ENCODE peak calls at places on chromosomes 6 and 20, in eight cellular contexts. D is spleen, X is IMR-90, Z is uterus, H is K562, B is adrenal gland, S is HCT116, E is H1. J is an unnamed sample. For H3K4me1, the result is how much of the 10 kb centered on the place peaks cover.

GRCh38 chr6:54427396-54427910 is 119.2 kb downstream of the TINAG start:
- DNase-seq in D (no peak), X (peak), Z (no peak), H (no peak), B (no peak), S (no peak), E (no peak), J (no peak)

GRCh38 chr6:54031194-54031593 is 80.0 kb upstream of the MLIP start:
- DNase-seq in D (no peak), X (no peak), Z (no peak), H (no peak), B (peak), S (no peak), E (no peak), J (no peak)

GRCh38 chr6:75802366-75802765 is 53.3 kb downstream of the MYO6 start:
- DNase-seq in D (no peak), X (peak), Z (no peak), H (no peak), B (no peak), S (peak), E (no peak), J (no peak)

GRCh38 chr6:31922942-31923341 is 4.6 kb upstream of the C2 start:
- DNase-seq in D (peak), X (no peak), Z (no peak), H (no peak), B (peak), S (peak), E (no peak), J (peak)

GRCh38 chr6:8382434-8382833 is 52.9 kb downstream of the SLC35B3 start:
- DNase-seq in D (no peak), X (no peak), Z (no peak), H (no peak), B (no peak), S (no peak), E (no peak), J (no peak)

GRCh38 chr20:16865406-16865805 is 117.2 kb downstream of the OTOR start:
- DNase-seq in D (no peak), X (no peak), Z (no peak), H (no peak), B (no peak), S (no peak), E (no peak), J (no peak)

GRCh38 chr6:15242937-15243614 is 2.8 kb upstream of the JARID2 start:
- DNase-seq in D (peak), X (no peak), Z (no peak), H (no peak), B (no peak), S (no peak), E (no peak), J (no peak)

GRCh38 chr6:33417127-33417902 is 592 bp downstream of the CUTA start:
- DNase-seq in D (peak), X (peak), Z (no peak), H (no peak), B (peak), S (no peak), E (no peak), J (no peak)

GRCh38 chr20:17036546-17036945 is 190.3 kb upstream of the PCSK2 start:
- DNase-seq in D (no peak), X (peak), Z (no peak), H (no peak), B (no peak), S (no peak), E (no peak), J (no peak)

GRCh38 chr6:81995548-81996289 is 243.2 kb upstream of the TENT5A start:
- DNase-seq in D (no peak), X (peak), Z (no peak), H (no peak), B (no peak), S (no peak), E (no peak), J (no peak)

GRCh38 chr6:2674857-2675256 is 75.9 kb downstream of the MYLK4 start:
- DNase-seq in D (no peak), X (no peak), Z (no peak), H (no peak), B (no peak), S (no peak), E (no peak), J (no peak)

GRCh38 chr20:63132131-63132714 is 83.7 kb downstream of the YTHDF1 start:
- DNase-seq in D (peak), X (no peak), Z (no peak), H (no peak), B (no peak), S (no peak), E (no peak), J (no peak)

GRCh38 chr6:110180228-110181008 is at the start of gene CDC40:
- DNase-seq in D (peak), X (no peak), Z (peak), H (peak), B (peak), S (no peak), E (no peak), J (peak)

GRCh38 chr6:82589509-82590206 is 226.0 kb downstream of the TPBG start:
- DNase-seq in D (no peak), X (peak), Z (no peak), H (no peak), B (no peak), S (peak), E (peak), J (no peak)

GRCh38 chr20:62064788-62065668 is 653 bp downstream of the TAF4 start:
- DNase-seq in D (peak), X (no peak), Z (no peak), H (peak), B (no peak), S (no peak), E (no peak), J (no peak)

GRCh38 chr20:62063981-62064787 is 1.5 kb downstream of the TAF4 start:
- DNase-seq in D (peak), X (no peak), Z (no peak), H (peak), B (peak), S (no peak), E (no peak), J (peak)

GRCh38 chr20:62066983-62067433 is 1.3 kb upstream of the TAF4 start:
- DNase-seq in D (peak), X (no peak), Z (no peak), H (peak), B (no peak), S (no peak), E (no peak), J (peak)

GRCh38 chr20:62066339-62066982 is 780 bp upstream of the TAF4 start:
- DNase-seq in D (peak), X (no peak), Z (peak), H (peak), B (peak), S (no peak), E (peak), J (peak)

DNA sequence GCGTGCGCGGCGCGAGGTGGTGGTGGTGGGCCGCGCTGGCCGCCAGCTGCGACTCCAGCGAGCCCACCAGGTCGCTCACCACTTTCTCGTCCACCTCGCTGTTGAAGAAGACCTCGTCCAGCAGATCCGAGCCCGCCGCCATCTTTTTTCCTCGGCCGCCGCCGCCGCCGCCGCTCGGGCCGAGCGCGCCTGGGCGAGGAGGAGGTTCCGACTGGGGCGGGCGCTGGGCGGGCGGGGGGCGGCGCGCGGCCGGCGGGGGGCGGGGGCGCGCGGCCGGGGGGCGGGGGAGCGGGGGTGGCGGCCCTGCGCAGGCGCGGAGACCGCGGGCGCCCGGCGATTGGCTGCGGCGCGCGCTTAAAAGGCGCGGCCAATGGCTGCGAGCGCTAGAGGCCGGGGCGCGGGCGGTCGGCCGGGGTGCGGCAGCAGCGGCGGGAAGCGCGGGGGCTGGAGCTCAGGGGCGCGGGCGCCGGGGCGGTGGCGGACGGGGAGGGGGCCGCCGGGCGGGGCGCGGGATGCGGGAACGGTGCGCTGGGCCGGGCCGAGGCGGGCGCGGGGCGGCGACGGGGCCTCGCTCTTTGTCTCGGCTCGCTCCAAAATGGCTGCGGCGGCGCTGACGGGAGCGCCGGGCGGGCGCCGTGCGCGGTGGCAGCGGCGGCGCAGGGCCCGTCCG is at the start of gene TAF4:
- DNase-seq in D (peak), X (peak), Z (peak), H (peak), B (peak), S (no peak), E (no peak), J (peak)
- TF ChIP-seq POLR2A in D (peak), X (peak), Z (peak), H (peak), B (peak), S (peak), E (peak), J (peak)

GRCh38 chr6:123224077-123224476 is 228.0 kb downstream of the CLVS2 start:
- DNase-seq in D (no peak), X (no peak), Z (no peak), H (no peak), B (no peak), S (no peak), E (no peak), J (no peak)
- H3K4me1 ChIP-seq in D (under half), X (under half), Z (under half), H (under half), B (under half), S (under half), E (under half), J (under half)

GRCh38 chr20:59006864-59007757 is at the start of gene CTSZ:
- DNase-seq in D (peak), X (no peak), Z (peak), H (peak), B (no peak), S (no peak), E (no peak), J (no peak)
- TF ChIP-seq POLR2A in D (no peak), X (peak), Z (no peak), H (no peak), B (peak), S (peak), E (no peak), J (no peak)

GRCh38 chr20:13125486-13125885 is 95.6 kb upstream of the ISM1 start:
- DNase-seq in D (no peak), X (no peak), Z (no peak), H (no peak), B (no peak), S (no peak), E (no peak), J (no peak)

GRCh38 chr20:13128173-13128572 is 92.9 kb upstream of the ISM1 start:
- DNase-seq in D (no peak), X (no peak), Z (no peak), H (no peak), B (no peak), S (no peak), E (no peak), J (no peak)

GRCh38 chr20:13130100-13130706 is 90.9 kb upstream of the ISM1 start:
- DNase-seq in D (no peak), X (no peak), Z (no peak), H (no peak), B (no peak), S (no peak), E (no peak), J (no peak)

GRCh38 chr20:13131688-13132087 is 89.4 kb upstream of the ISM1 start:
- DNase-seq in D (no peak), X (no peak), Z (no peak), H (no peak), B (no peak), S (no peak), E (no peak), J (no peak)

DNA sequence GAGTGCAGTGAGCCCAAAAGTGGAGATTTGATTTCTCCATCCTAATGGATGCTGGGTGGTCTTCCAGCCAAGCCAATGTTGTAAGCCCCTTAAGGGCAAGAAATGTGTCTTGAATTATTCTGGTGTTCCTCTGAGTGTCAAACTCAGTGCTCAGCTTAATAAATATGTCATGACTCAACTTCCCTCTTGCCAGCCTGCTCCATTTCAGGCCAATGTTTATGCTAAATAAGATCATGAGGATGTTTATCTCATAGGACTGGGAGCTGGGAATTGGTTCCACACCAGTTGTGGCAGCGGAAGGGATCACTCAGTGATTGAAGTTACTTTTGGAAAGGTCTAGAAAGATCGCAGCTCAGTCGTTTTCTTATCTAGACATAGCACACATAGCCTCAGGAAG is 90.4 kb upstream of the ISM1 start:
- DNase-seq in D (no peak), X (peak), Z (no peak), H (no peak), B (no peak), S (no peak), E (no peak), J (no peak)
- H3K4me1 ChIP-seq in D (under half), X (under half), Z (under half), H (under half), B (under half), S (under half), E (under half), J (under half)

GRCh38 chr6:70281923-70282902 is 20.7 kb downstream of the COL9A1 start:
- DNase-seq in D (peak), X (no peak), Z (no peak), H (peak), B (no peak), S (no peak), E (peak), J (no peak)

GRCh38 chr6:70277480-70277879 is 25.4 kb downstream of the COL9A1 start:
- DNase-seq in D (no peak), X (peak), Z (no peak), H (no peak), B (no peak), S (no peak), E (no peak), J (no peak)

GRCh38 chr6:70282906-70283461 is 19.9 kb downstream of the COL9A1 start:
- DNase-seq in D (peak), X (no peak), Z (no peak), H (no peak), B (no peak), S (no peak), E (peak), J (no peak)

DNA sequence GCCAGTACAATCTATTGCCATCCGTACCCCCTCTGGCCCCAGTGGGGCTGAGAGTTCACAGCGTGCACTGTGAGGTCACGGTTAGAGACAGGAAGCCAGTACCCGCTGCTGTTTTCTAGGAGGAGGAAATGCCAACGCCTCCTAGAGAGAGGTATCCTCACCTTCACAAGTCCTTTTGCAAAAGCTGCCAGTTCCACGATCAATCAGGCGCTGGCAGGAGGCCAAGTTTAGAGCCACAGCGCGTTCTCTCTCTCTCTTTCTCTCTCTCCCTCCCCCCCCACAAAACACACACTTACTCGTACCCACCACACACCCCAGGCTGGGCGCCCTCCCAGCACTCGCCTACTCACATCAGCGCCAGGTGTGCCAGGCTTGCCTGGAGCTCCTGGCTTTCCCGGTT is 22.4 kb downstream of the COL9A1 start:
- DNase-seq in D (peak), X (no peak), Z (no peak), H (no peak), B (no peak), S (no peak), E (no peak), J (no peak)
- TF ChIP-seq POLR2A in D (no peak), X (no peak), Z (no peak), H (no peak), B (no peak), S (no peak), E (no peak), J (no peak)

GRCh38 chr6:141335889-141336288 is 796.8 kb upstream of the GJE1 start:
- DNase-seq in D (no peak), X (no peak), Z (no peak), H (no peak), B (no peak), S (no peak), E (no peak), J (no peak)
- H3K4me1 ChIP-seq in D (under half), X (under half), Z (under half), H (under half), B (under half), S (under half), E (under half), J (under half)

GRCh38 chr20:19757973-19758887 is at the start of gene RIN2:
- DNase-seq in D (peak), X (peak), Z (peak), H (peak), B (peak), S (peak), E (peak), J (peak)

GRCh38 chr20:19756756-19757486 is 1.1 kb upstream of the RIN2 start:
- DNase-seq in D (no peak), X (no peak), Z (no peak), H (no peak), B (no peak), S (no peak), E (no peak), J (no peak)

GRCh38 chr20:19760371-19760721 is 2.3 kb downstream of the RIN2 start:
- DNase-seq in D (no peak), X (no peak), Z (no peak), H (no peak), B (no peak), S (no peak), E (no peak), J (no peak)

GRCh38 chr20:19758888-19759331 is 852 bp downstream of the RIN2 start:
- DNase-seq in D (no peak), X (no peak), Z (peak), H (no peak), B (peak), S (no peak), E (no peak), J (peak)

DNA sequence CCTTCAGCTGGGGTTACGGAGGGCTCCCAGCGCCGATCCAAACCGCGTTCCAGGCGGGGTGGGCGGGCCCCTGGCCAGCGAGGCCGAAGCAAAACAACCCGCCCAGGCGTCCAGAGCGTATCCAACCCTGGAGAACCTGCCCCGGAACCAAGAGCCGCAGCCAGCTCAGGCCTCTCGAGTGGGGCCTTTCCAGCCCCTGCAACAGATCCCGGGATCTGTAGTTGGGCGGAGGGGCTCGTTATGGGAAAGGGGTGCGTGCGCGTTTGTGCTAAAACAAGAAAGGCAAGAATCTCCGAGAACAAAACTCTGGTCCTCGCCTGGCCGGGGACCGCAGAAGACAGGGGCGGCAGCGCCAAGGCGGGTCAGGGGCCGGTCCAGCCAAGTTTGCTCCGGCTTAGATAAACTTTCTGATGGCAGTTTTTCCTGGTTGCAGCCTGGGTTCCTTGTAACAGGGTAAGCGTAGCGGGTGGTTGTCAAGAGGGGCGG is 528 bp upstream of the RIN2 start:
- DNase-seq in D (peak), X (peak), Z (peak), H (no peak), B (peak), S (no peak), E (no peak), J (peak)
- TF ChIP-seq POLR2A in D (no peak), X (no peak), Z (no peak), H (no peak), B (peak), S (no peak), E (no peak), J (no peak)

GRCh38 chr6:125759959-125760457 is 10.6 kb downstream of the HEY2 start:
- DNase-seq in D (no peak), X (no peak), Z (no peak), H (no peak), B (no peak), S (no peak), E (no peak), J (no peak)
- H3K4me1 ChIP-seq in D (under half), X (under half), Z (under half), H (under half), B (under half), S (under half), E (under half), J (under half)

DNA sequence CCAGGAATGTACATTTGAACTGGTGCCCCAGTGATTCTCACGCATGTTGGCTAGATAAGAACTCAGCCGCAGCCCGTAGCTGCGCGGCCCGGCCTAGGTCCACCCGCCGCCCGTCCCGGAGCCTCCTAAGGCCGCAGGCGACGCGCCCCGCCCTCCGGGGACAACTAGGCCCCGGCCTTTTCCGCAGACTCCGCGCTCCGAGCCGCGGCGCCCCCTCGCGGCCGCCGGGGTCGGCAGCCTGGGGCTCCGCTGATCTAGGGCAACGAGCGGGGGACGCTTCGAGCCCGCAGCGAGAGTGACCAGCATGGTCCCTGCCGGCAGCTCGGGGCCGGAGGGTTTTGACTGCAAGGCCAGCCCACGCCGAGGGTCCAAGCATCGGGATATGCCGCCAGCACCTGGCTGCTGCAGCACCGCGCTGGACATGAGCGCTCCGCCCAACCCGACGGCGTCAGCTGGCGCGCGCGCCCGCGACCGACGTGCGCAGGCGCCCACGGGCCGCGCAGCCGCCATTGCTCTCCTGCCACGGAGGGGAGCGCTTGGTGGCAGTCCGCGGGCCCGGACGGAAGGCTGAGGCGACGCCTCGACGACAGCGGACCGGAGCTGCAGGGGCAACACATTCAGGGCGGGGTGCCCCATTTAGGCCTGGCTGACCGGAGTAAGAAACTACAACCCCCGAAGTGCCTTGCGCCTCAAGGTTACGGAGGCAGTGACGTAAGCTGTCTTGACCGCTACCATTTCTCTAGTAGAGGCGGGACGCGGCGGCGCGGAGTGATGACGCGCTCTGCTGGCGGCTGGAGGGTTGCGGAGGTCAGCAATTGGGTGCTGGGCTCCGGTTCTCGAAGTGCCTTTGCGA is at the start of gene AP5S1:
- DNase-seq in D (peak), X (peak), Z (peak), H (peak), B (peak), S (peak), E (peak), J (peak)
- TF ChIP-seq POLR2A in D (peak), X (peak), Z (no peak), H (peak), B (peak), S (peak), E (peak), J (peak)

J was measured in testis.